ENCODE peak calls at places on chromosomes 16 and 17, in six cellular contexts. S is psoas muscle, U is fibroblast of lung, W is ovary, C is heart left ventricle, R is tibial nerve. V is an unnamed sample. For H3K4me1, the result is how much of the 10 kb centered on the place peaks cover.

GRCh38 chr16:56475226-56475625 is 23.9 kb downstream of the OGFOD1 start:
- DNase-seq in S (no peak), W (no peak), R (no peak), U (no peak), C (no peak), V (no peak)

GRCh38 chr17:19380551-19381284 is 2.4 kb downstream of the MAPK7 start:
- DNase-seq in R (no peak), U (no peak), C (no peak), S (no peak), W (no peak), V (no peak)

GRCh38 chr16:5065813-5066212 is at the start of gene C16orf89:
- DNase-seq in W (no peak), S (no peak), R (no peak), U (no peak), C (no peak), V (no peak)

GRCh38 chr16:68005786-68006286 is 6.6 kb upstream of the DPEP2 start:
- DNase-seq in W (no peak), C (peak), R (peak), U (peak), S (no peak), V (no peak)

GRCh38 chr16:55248058-55248457 is 75.9 kb upstream of the IRX6 start:
- DNase-seq in W (no peak), R (no peak), C (no peak), S (no peak), U (no peak), V (no peak)

GRCh38 chr17:33390479-33391027 is 97.5 kb upstream of the ASIC2 start:
- DNase-seq in W (no peak), C (no peak), S (no peak), U (no peak), R (no peak), V (no peak)

GRCh38 chr17:17467720-17468119 is 9.1 kb upstream of the MED9 start:
- DNase-seq in W (no peak), S (no peak), U (no peak), R (no peak), C (no peak), V (peak)

GRCh38 chr17:42050360-42051012 is at the start of gene C17orf113:
- DNase-seq in U (peak), C (peak), R (peak), W (peak), S (peak), V (peak)

GRCh38 chr16:30030841-30031413 is at the start of gene TLCD3B:
- DNase-seq in R (no peak), C (no peak), U (no peak), S (no peak), W (no peak), V (no peak)

GRCh38 chr16:20906225-20906870 is 5.8 kb downstream of the LYRM1 start:
- DNase-seq in R (peak), W (no peak), C (no peak), S (no peak), U (peak), V (no peak)

GRCh38 chr16:4443986-4444385 is 18.3 kb downstream of the DNAJA3 start:
- DNase-seq in W (no peak), S (no peak), C (no peak), R (no peak), U (no peak), V (no peak)

GRCh38 chr17:57424777-57425188 is 168.5 kb downstream of the MSI2 start:
- DNase-seq in C (no peak), W (no peak), U (no peak), R (no peak), S (no peak), V (peak)
- H3K4me1 ChIP-seq in C (under half), W (under half), U (under half), R (under half), S (under half), V (under half)

DNA sequence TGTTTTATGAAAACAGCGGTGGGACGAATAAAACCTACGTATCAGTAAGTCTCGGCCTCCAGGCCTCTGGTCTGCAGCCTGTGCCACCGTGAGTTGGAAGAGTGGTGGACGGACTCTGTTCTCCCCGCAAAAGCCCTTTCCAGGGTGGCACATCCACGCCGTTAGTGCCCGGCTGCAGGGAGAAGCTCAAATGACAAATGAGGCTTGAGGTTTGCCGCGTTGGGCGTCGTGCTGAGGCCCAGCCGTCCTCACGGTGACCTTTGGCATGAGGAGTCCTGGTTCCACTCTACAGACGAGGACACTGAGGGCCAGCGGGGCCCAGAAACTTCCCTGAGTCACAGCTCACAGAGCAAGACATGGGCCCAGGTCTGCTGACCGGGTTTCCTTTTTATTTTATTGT is 40.2 kb downstream of the JPH3 start:
- DNase-seq in S (no peak), U (no peak), R (no peak), C (no peak), W (no peak), V (no peak)
- TF ChIP-seq CTCF in S (no peak), U (no peak), R (no peak), C (no peak), W (no peak), V (no peak)

GRCh38 chr16:57615813-57616212 is 12.6 kb upstream of the ADGRG1 start:
- DNase-seq in W (no peak), C (no peak), S (no peak), U (no peak), R (no peak), V (peak)
- H3K4me1 ChIP-seq in W (under half), C (under half), S (under half), U (under half), R (under half), V (under half)

DNA sequence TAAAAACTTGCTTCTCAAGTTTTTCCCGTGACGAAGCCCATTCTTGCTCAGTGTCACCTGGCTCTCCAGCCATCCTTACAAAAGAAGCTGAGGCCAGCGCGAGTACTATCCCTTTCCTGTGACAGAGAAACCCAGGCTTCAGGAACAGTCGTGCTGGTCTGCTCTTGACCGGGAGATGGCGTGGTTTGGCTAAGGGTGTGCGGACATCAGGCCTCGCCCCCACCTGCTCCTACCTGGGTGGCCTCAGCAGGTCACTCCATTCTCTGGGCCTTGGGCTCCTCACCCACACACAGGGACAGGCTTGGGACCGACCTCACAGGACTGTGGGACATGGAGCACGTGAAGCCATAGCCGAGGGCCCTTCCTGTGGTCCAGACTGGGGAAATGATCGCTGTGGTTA is 75.2 kb upstream of the CIBAR2 start:
- DNase-seq in U (no peak), C (no peak), R (no peak), W (no peak), S (no peak), V (no peak)
- TF ChIP-seq CTCF in U (no peak), C (no peak), R (no peak), W (no peak), S (no peak), V (no peak)

DNA sequence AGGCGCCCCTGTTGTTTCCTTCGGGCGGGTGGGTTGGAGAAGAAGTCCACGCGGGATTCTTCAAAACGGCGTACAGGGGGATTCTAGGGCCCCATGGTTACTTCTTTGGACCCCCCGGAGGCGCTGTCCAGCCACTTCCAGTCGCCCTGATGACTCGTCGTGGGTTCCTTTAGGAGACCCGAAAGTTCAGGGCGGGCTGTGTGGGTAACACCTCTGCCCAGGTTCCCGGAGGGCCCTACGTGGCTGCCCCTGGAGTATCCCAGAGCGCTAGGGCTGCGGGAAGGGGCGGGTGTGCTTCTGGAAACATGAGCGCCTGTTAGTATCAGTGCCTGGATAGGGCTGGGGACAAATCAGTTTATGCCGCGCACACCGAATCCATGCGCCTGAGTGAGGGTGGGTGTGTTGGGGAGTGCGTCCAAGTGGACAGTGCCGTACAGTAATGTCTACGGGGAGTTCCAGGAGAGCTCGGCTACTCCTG is 602 bp upstream of the HIC1 start:
- DNase-seq in W (peak), C (peak), R (no peak), U (peak), S (no peak), V (peak)
- H3K4me1 ChIP-seq in W (under half), C (under half), R (under half), U (under half), S (under half), V (half or more)

GRCh38 chr17:45813051-45813731 is 29.1 kb downstream of the CRHR1 start:
- DNase-seq in U (no peak), R (no peak), W (no peak), S (no peak), C (no peak), V (no peak)
- TF ChIP-seq CTCF in U (no peak), R (no peak), W (no peak), S (no peak), C (no peak), V (no peak)

DNA sequence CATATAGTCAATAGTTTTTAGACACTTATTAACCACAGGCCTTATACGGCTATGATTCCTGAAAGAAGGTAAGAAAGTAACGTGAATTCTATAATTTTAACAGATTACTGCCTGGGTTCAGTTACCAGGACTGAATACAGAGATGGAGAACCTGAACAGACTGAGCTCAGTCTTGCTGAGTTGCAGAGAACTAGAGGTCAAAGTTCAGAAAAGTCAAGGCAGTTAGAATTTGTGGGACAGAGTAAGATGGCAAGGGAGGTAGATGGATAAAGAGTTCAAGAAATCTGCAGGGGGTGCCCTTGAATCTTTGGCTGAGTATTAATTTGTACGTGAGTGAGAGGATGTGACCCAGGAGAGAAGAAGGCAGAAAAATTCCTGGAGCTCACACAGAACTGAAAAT is 320.1 kb upstream of the MAF start:
- DNase-seq in R (no peak), S (no peak), U (no peak), W (no peak), C (no peak), V (no peak)
- H3K4me1 ChIP-seq in R (under half), S (under half), U (under half), W (under half), C (under half), V (under half)

DNA sequence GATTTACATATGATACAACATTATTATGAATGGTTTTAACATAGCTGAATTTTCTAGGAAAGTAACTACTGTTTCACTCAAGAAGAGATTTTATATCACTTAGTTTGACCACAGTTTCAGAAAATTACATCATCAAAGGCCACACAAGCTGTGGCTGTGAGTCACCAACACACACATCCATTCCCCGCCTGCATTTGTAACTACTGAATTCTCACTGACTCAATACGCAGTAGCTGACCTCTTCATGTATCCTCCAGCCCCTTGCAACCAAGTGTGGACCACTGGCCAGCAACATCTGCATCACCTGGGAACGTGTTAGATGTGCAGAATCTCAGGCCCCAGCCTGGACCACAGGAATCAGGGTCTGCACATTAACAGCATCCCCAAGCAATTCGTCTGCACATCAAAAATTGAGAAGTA is 197.6 kb downstream of the XYLT1 start:
- DNase-seq in C (no peak), R (peak), W (no peak), U (peak), S (no peak), V (no peak)
- TF ChIP-seq CTCF in C (no peak), R (no peak), W (no peak), U (no peak), S (no peak), V (no peak)

GRCh38 chr17:67829331-67829730 is 4.0 kb downstream of the BPTF start:
- DNase-seq in R (no peak), C (no peak), S (no peak), U (no peak), W (no peak), V (no peak)
- H3K4me1 ChIP-seq in R (under half), C (under half), S (half or more), U (under half), W (under half), V (under half)

V was measured in mucosa of descending colon.